ENCODE peak calls at places on chromosomes 12 and 14, in seven cellular contexts. One of them, this sample, is unnamed.

GRCh38 chr12:121915841-121916321 is 2.5 kb upstream of the CFAP251 start:
- DNase-seq in adipocyte: no peak
- DNase-seq in bronchial epithelial cell: peak; percentile 73
- DNase-seq in transverse colon: no peak
- DNase-seq in SJSA1: no peak
- DNase-seq in activated naive CD8-positive, alpha-beta T cell treated with anti-CD3 and anti-CD28 coated beads, Interleukin-2, amount 50 U/mL, for 24 hours: no peak
- DNase-seq in T-helper 1 cell: no peak
- DNase-seq in this sample: peak; percentile 58

GRCh38 chr14:22915886-22916521 is 2.9 kb downstream of the RBM23 start:
- DNase-seq in bronchial epithelial cell: no peak
- DNase-seq in SJSA1: no peak
- DNase-seq in transverse colon: no peak
- DNase-seq in T-helper 1 cell: no peak
- DNase-seq in adipocyte: peak; percentile 85
- DNase-seq in activated naive CD8-positive, alpha-beta T cell treated with anti-CD3 and anti-CD28 coated beads, Interleukin-2, amount 50 U/mL, for 24 hours: no peak
- DNase-seq in this sample: no peak

GRCh38 chr14:65255583-65256443 is 153.5 kb upstream of the MAX start:
- DNase-seq in transverse colon: peak; percentile 88
- DNase-seq in activated naive CD8-positive, alpha-beta T cell treated with anti-CD3 and anti-CD28 coated beads, Interleukin-2, amount 50 U/mL, for 24 hours: no peak
- DNase-seq in adipocyte: no peak
- DNase-seq in bronchial epithelial cell: peak; percentile 84
- DNase-seq in T-helper 1 cell: no peak
- DNase-seq in SJSA1: no peak
- DNase-seq in this sample: peak; percentile 70

GRCh38 chr12:13377698-13378097 is 181.2 kb downstream of the EMP1 start:
- DNase-seq in adipocyte: no peak
- DNase-seq in transverse colon: no peak
- DNase-seq in SJSA1: no peak
- DNase-seq in activated naive CD8-positive, alpha-beta T cell treated with anti-CD3 and anti-CD28 coated beads, Interleukin-2, amount 50 U/mL, for 24 hours: no peak
- DNase-seq in bronchial epithelial cell: no peak
- DNase-seq in T-helper 1 cell: no peak
- DNase-seq in this sample: no peak

GRCh38 chr12:115010324-115010995 is 326.5 kb upstream of the TBX3 start:
- DNase-seq in transverse colon: no peak
- DNase-seq in bronchial epithelial cell: peak; percentile 5
- DNase-seq in T-helper 1 cell: no peak
- DNase-seq in SJSA1: no peak
- DNase-seq in adipocyte: no peak
- DNase-seq in activated naive CD8-positive, alpha-beta T cell treated with anti-CD3 and anti-CD28 coated beads, Interleukin-2, amount 50 U/mL, for 24 hours: no peak
- DNase-seq in this sample: no peak

GRCh38 chr14:83208346-83208745 is 1674.7 kb upstream of the SEL1L start:
- DNase-seq in adipocyte: no peak
- DNase-seq in transverse colon: no peak
- DNase-seq in T-helper 1 cell: no peak
- DNase-seq in activated naive CD8-positive, alpha-beta T cell treated with anti-CD3 and anti-CD28 coated beads, Interleukin-2, amount 50 U/mL, for 24 hours: no peak
- DNase-seq in SJSA1: no peak
- DNase-seq in bronchial epithelial cell: peak; percentile 68
- DNase-seq in this sample: no peak

GRCh38 chr12:68641138-68641537 is 30.4 kb downstream of the RAP1B start:
- DNase-seq in activated naive CD8-positive, alpha-beta T cell treated with anti-CD3 and anti-CD28 coated beads, Interleukin-2, amount 50 U/mL, for 24 hours: peak; percentile 41
- DNase-seq in transverse colon: peak; percentile 34
- DNase-seq in adipocyte: no peak
- DNase-seq in SJSA1: peak; percentile 32
- DNase-seq in T-helper 1 cell: peak; percentile 8
- DNase-seq in bronchial epithelial cell: no peak
- DNase-seq in this sample: no peak

GRCh38 chr12:68237523-68238070 is 12.0 kb upstream of the IL26 start:
- DNase-seq in bronchial epithelial cell: no peak
- DNase-seq in SJSA1: no peak
- DNase-seq in transverse colon: no peak
- DNase-seq in adipocyte: peak; percentile 27
- DNase-seq in T-helper 1 cell: no peak
- DNase-seq in activated naive CD8-positive, alpha-beta T cell treated with anti-CD3 and anti-CD28 coated beads, Interleukin-2, amount 50 U/mL, for 24 hours: no peak
- DNase-seq in this sample: no peak

GRCh38 chr12:109539508-109539907 is 33.8 kb downstream of the MMAB start:
- DNase-seq in T-helper 1 cell: no peak
- DNase-seq in activated naive CD8-positive, alpha-beta T cell treated with anti-CD3 and anti-CD28 coated beads, Interleukin-2, amount 50 U/mL, for 24 hours: no peak
- DNase-seq in adipocyte: peak; percentile 35
- DNase-seq in bronchial epithelial cell: peak; percentile 12
- DNase-seq in SJSA1: peak; percentile 45
- DNase-seq in transverse colon: no peak
- DNase-seq in this sample: no peak

GRCh38 chr12:9348906-9349518 is 140.8 kb upstream of the PZP start:
- DNase-seq in SJSA1: no peak
- DNase-seq in adipocyte: no peak
- DNase-seq in T-helper 1 cell: no peak
- DNase-seq in transverse colon: no peak
- DNase-seq in bronchial epithelial cell: no peak
- DNase-seq in activated naive CD8-positive, alpha-beta T cell treated with anti-CD3 and anti-CD28 coated beads, Interleukin-2, amount 50 U/mL, for 24 hours: no peak
- DNase-seq in this sample: no peak

GRCh38 chr12:70826156-70826555 is 94.4 kb downstream of the PTPRR start:
- DNase-seq in transverse colon: no peak
- DNase-seq in T-helper 1 cell: no peak
- DNase-seq in SJSA1: no peak
- DNase-seq in adipocyte: no peak
- DNase-seq in bronchial epithelial cell: no peak
- DNase-seq in activated naive CD8-positive, alpha-beta T cell treated with anti-CD3 and anti-CD28 coated beads, Interleukin-2, amount 50 U/mL, for 24 hours: no peak
- DNase-seq in this sample: no peak

GRCh38 chr14:77485901-77486678 is 12.5 kb downstream of the ISM2 start:
- DNase-seq in SJSA1: no peak
- DNase-seq in adipocyte: peak; percentile 16
- DNase-seq in transverse colon: no peak
- DNase-seq in T-helper 1 cell: no peak
- DNase-seq in bronchial epithelial cell: peak; percentile 83
- DNase-seq in activated naive CD8-positive, alpha-beta T cell treated with anti-CD3 and anti-CD28 coated beads, Interleukin-2, amount 50 U/mL, for 24 hours: no peak
- DNase-seq in this sample: no peak

GRCh38 chr12:92378682-92379479 is 233.2 kb upstream of the BTG1 start:
- DNase-seq in T-helper 1 cell: no peak
- DNase-seq in adipocyte: no peak
- DNase-seq in activated naive CD8-positive, alpha-beta T cell treated with anti-CD3 and anti-CD28 coated beads, Interleukin-2, amount 50 U/mL, for 24 hours: no peak
- DNase-seq in transverse colon: no peak
- DNase-seq in SJSA1: no peak
- DNase-seq in bronchial epithelial cell: no peak
- DNase-seq in this sample: no peak

GRCh38 chr14:20799955-20800544 is 2.6 kb downstream of the RNASE1 start:
- DNase-seq in activated naive CD8-positive, alpha-beta T cell treated with anti-CD3 and anti-CD28 coated beads, Interleukin-2, amount 50 U/mL, for 24 hours: no peak
- DNase-seq in SJSA1: no peak
- DNase-seq in bronchial epithelial cell: no peak
- DNase-seq in transverse colon: no peak
- DNase-seq in T-helper 1 cell: no peak
- DNase-seq in adipocyte: no peak
- DNase-seq in this sample: no peak

GRCh38 chr12:67326637-67327036 is 57.5 kb downstream of the CAND1 start:
- DNase-seq in T-helper 1 cell: no peak
- DNase-seq in SJSA1: no peak
- DNase-seq in bronchial epithelial cell: no peak
- DNase-seq in transverse colon: no peak
- DNase-seq in activated naive CD8-positive, alpha-beta T cell treated with anti-CD3 and anti-CD28 coated beads, Interleukin-2, amount 50 U/mL, for 24 hours: no peak
- DNase-seq in adipocyte: no peak
- DNase-seq in this sample: no peak

GRCh38 chr14:104936361-104937155 is 11.9 kb downstream of the PLD4 start:
- DNase-seq in activated naive CD8-positive, alpha-beta T cell treated with anti-CD3 and anti-CD28 coated beads, Interleukin-2, amount 50 U/mL, for 24 hours: no peak
- DNase-seq in adipocyte: no peak
- DNase-seq in transverse colon: no peak
- DNase-seq in SJSA1: no peak
- DNase-seq in T-helper 1 cell: no peak
- DNase-seq in bronchial epithelial cell: peak; percentile 8
- DNase-seq in this sample: no peak

GRCh38 chr14:24353551-24354529 is 14.0 kb upstream of the RIPK3 start:
- DNase-seq in transverse colon: peak; percentile 65
- DNase-seq in SJSA1: no peak
- DNase-seq in adipocyte: peak; percentile 72
- DNase-seq in bronchial epithelial cell: peak; percentile 80
- DNase-seq in activated naive CD8-positive, alpha-beta T cell treated with anti-CD3 and anti-CD28 coated beads, Interleukin-2, amount 50 U/mL, for 24 hours: no peak
- DNase-seq in T-helper 1 cell: no peak
- DNase-seq in this sample: no peak

GRCh38 chr12:32264995-32265394 is 134.4 kb upstream of the FGD4 start:
- DNase-seq in SJSA1: no peak
- DNase-seq in T-helper 1 cell: no peak
- DNase-seq in transverse colon: no peak
- DNase-seq in activated naive CD8-positive, alpha-beta T cell treated with anti-CD3 and anti-CD28 coated beads, Interleukin-2, amount 50 U/mL, for 24 hours: no peak
- DNase-seq in bronchial epithelial cell: no peak
- DNase-seq in adipocyte: peak; percentile 25
- DNase-seq in this sample: peak; percentile 99

GRCh38 chr12:38921025-38921677 is 15.8 kb upstream of the CPNE8 start:
- DNase-seq in bronchial epithelial cell: peak; percentile 80
- DNase-seq in T-helper 1 cell: no peak
- DNase-seq in activated naive CD8-positive, alpha-beta T cell treated with anti-CD3 and anti-CD28 coated beads, Interleukin-2, amount 50 U/mL, for 24 hours: peak; percentile 8
- DNase-seq in transverse colon: peak; percentile 56
- DNase-seq in adipocyte: no peak
- DNase-seq in SJSA1: peak; percentile 10
- DNase-seq in this sample: peak; percentile 42

GRCh38 chr12:82099216-82099615 is 259.0 kb downstream of the CCDC59 start:
- DNase-seq in SJSA1: no peak
- DNase-seq in T-helper 1 cell: no peak
- DNase-seq in transverse colon: no peak
- DNase-seq in activated naive CD8-positive, alpha-beta T cell treated with anti-CD3 and anti-CD28 coated beads, Interleukin-2, amount 50 U/mL, for 24 hours: no peak
- DNase-seq in bronchial epithelial cell: peak; percentile 99
- DNase-seq in adipocyte: no peak
- DNase-seq in this sample: peak; percentile 15

GRCh38 chr12:63904653-63905052 is 60.2 kb downstream of the SRGAP1 start:
- DNase-seq in adipocyte: no peak
- DNase-seq in activated naive CD8-positive, alpha-beta T cell treated with anti-CD3 and anti-CD28 coated beads, Interleukin-2, amount 50 U/mL, for 24 hours: no peak
- DNase-seq in SJSA1: no peak
- DNase-seq in T-helper 1 cell: no peak
- DNase-seq in transverse colon: no peak
- DNase-seq in bronchial epithelial cell: no peak
- DNase-seq in this sample: no peak

GRCh38 chr14:33057585-33057984 is 118.9 kb downstream of the NPAS3 start:
- DNase-seq in SJSA1: no peak
- DNase-seq in transverse colon: no peak
- DNase-seq in bronchial epithelial cell: no peak
- DNase-seq in activated naive CD8-positive, alpha-beta T cell treated with anti-CD3 and anti-CD28 coated beads, Interleukin-2, amount 50 U/mL, for 24 hours: no peak
- DNase-seq in adipocyte: no peak
- DNase-seq in T-helper 1 cell: no peak
- DNase-seq in this sample: peak; percentile 17

GRCh38 chr12:66092559-66093269 is 37.8 kb downstream of the LLPH start:
- DNase-seq in bronchial epithelial cell: peak; percentile 77
- DNase-seq in activated naive CD8-positive, alpha-beta T cell treated with anti-CD3 and anti-CD28 coated beads, Interleukin-2, amount 50 U/mL, for 24 hours: no peak
- DNase-seq in SJSA1: no peak
- DNase-seq in adipocyte: peak; percentile 67
- DNase-seq in transverse colon: no peak
- DNase-seq in T-helper 1 cell: no peak
- DNase-seq in this sample: no peak

GRCh38 chr12:124742111-124742510 is 121.6 kb downstream of the SCARB1 start:
- DNase-seq in adipocyte: no peak
- DNase-seq in transverse colon: no peak
- DNase-seq in bronchial epithelial cell: no peak
- DNase-seq in SJSA1: no peak
- DNase-seq in activated naive CD8-positive, alpha-beta T cell treated with anti-CD3 and anti-CD28 coated beads, Interleukin-2, amount 50 U/mL, for 24 hours: no peak
- DNase-seq in T-helper 1 cell: no peak
- DNase-seq in this sample: peak; percentile 71

GRCh38 chr14:31947680-31948580 is 129.2 kb upstream of the ARHGAP5 start:
- DNase-seq in activated naive CD8-positive, alpha-beta T cell treated with anti-CD3 and anti-CD28 coated beads, Interleukin-2, amount 50 U/mL, for 24 hours: no peak
- DNase-seq in transverse colon: no peak
- DNase-seq in adipocyte: peak; percentile 32
- DNase-seq in bronchial epithelial cell: no peak
- DNase-seq in SJSA1: no peak
- DNase-seq in T-helper 1 cell: no peak
- DNase-seq in this sample: no peak

GRCh38 chr12:53053223-53054111 is 3.6 kb downstream of the TNS2 start:
- DNase-seq in T-helper 1 cell: peak; percentile 43
- DNase-seq in bronchial epithelial cell: peak; percentile 73
- DNase-seq in SJSA1: no peak
- DNase-seq in adipocyte: peak; percentile 53
- DNase-seq in transverse colon: peak; percentile 90
- DNase-seq in activated naive CD8-positive, alpha-beta T cell treated with anti-CD3 and anti-CD28 coated beads, Interleukin-2, amount 50 U/mL, for 24 hours: peak; percentile 62
- DNase-seq in this sample: peak; percentile 88

This sample was measured in NCI-H2171 treated with DMSO at 0.1 percent for 48 hours.